ENCODE peak calls at places on chromosomes 6 and 20, in nine cellular contexts. U is activated CD8-positive, alpha-beta memory T cell treated with anti-CD3 and anti-CD28 coated beads for 4 hours; F is activated T-cell treated with anti-CD3 and anti-CD28 coated beads for 24 hours; I is heart right ventricle; W is choroid plexus epithelial cell; E is posterior cingulate gyrus; A is stimulated activated CD4-positive, alpha-beta T cell treated with anti-CD3 and anti-CD28 coated beads, Interleukin-4, amount 100 ng/mL, for 1 hour; L is astrocyte of the hippocampus; V is osteoblast. C is an unnamed sample.

GRCh38 chr20:43243672-43244269 is 54.1 kb upstream of the PTPRT start:
- DNase-seq in U (no peak), F (no peak), I (no peak), W (no peak), E (peak; percentile 42), A (no peak), L (peak; percentile 17), V (no peak), C (no peak)

GRCh38 chr6:116327803-116328527 is 42.8 kb upstream of the DSE start:
- DNase-seq in U (no peak), F (no peak), I (no peak), W (peak; percentile 92), E (no peak), A (no peak), L (peak; percentile 32), V (no peak), C (no peak)

GRCh38 chr6:133804263-133804662 is 84.7 kb upstream of the TCF21 start:
- DNase-seq in U (no peak), F (no peak), I (peak; percentile 12), W (peak; percentile 49), E (no peak), A (no peak), L (no peak), V (no peak), C (no peak)

GRCh38 chr20:17565164-17565845 is 4.6 kb upstream of the DSTN start:
- DNase-seq in U (no peak), F (no peak), I (no peak), W (peak; percentile 60), E (no peak), A (no peak), L (peak; percentile 64), V (no peak), C (no peak)

GRCh38 chr6:140071601-140072062 is 697.2 kb upstream of the CITED2 start:
- DNase-seq in U (no peak), F (no peak), I (no peak), W (peak; percentile 91), E (no peak), A (no peak), L (peak; percentile 59), V (peak; percentile 39), C (no peak)

GRCh38 chr20:40472905-40473304 is 216.1 kb downstream of the MAFB start:
- DNase-seq in U (no peak), F (no peak), I (no peak), W (no peak), E (no peak), A (no peak), L (no peak), V (no peak), C (no peak)

GRCh38 chr20:47258745-47259695 is 97.5 kb downstream of the ZMYND8 start:
- DNase-seq in U (no peak), F (no peak), I (peak; percentile 79), W (peak; percentile 43), E (no peak), A (no peak), L (peak; percentile 63), V (peak; percentile 85), C (no peak)

GRCh38 chr6:131331146-131331545 is 195.9 kb downstream of the AKAP7 start:
- DNase-seq in U (no peak), F (no peak), I (no peak), W (peak; percentile 11), E (no peak), A (no peak), L (peak; percentile 38), V (no peak), C (no peak)

GRCh38 chr6:155150967-155151671 is 112.7 kb upstream of the CLDN20 start:
- DNase-seq in U (no peak), F (no peak), I (no peak), W (no peak), E (no peak), A (no peak), L (no peak), V (no peak), C (no peak)

GRCh38 chr6:105051941-105052471 is 95.1 kb downstream of the LIN28B start:
- DNase-seq in U (no peak), F (no peak), I (no peak), W (peak; percentile 57), E (no peak), A (no peak), L (no peak), V (no peak), C (no peak)

GRCh38 chr6:125197795-125198269 is 44.3 kb downstream of the TPD52L1 start:
- DNase-seq in U (no peak), F (no peak), I (peak; percentile 71), W (peak; percentile 74), E (no peak), A (no peak), L (peak; percentile 59), V (peak; percentile 60), C (no peak)

GRCh38 chr6:30555428-30556005 is 772 bp downstream of the GNL1 start:
- DNase-seq in U (no peak), F (no peak), I (peak; percentile 52), W (peak; percentile 53), E (peak; percentile 46), A (no peak), L (peak; percentile 77), V (peak; percentile 90), C (no peak)

GRCh38 chr6:44456070-44456965 is 68.8 kb downstream of the CDC5L start:
- DNase-seq in U (no peak), F (peak; percentile 12), I (no peak), W (peak; percentile 75), E (no peak), A (peak; percentile 38), L (peak; percentile 62), V (peak; percentile 86), C (peak; percentile 7)

GRCh38 chr6:4388675-4389074 is 253.3 kb upstream of the ECI2 start:
- DNase-seq in U (no peak), F (no peak), I (no peak), W (no peak), E (no peak), A (no peak), L (peak; percentile 25), V (no peak), C (no peak)

GRCh38 chr6:78436335-78436734 is 431.0 kb upstream of the IRAK1BP1 start:
- DNase-seq in U (no peak), F (no peak), I (no peak), W (peak; percentile 77), E (no peak), A (no peak), L (peak; percentile 31), V (no peak), C (no peak)

C was measured in activated CD4-positive, alpha-beta T cell treated with anti-CD3 and anti-CD28 coated beads for 24 hours.